ENCODE peak calls at places on chromosome 5, in six cellular contexts. W is T47D; E is stimulated activated CD4-positive, alpha-beta T cell treated with anti-CD3 and anti-CD28 coated beads, Interleukin-15, amount 100 ng/mL, for 24 hours; M is amniotic stem cell; X is cardiac muscle cell; K is fibroblast of the aortic adventitia. L is an unnamed sample.
A peak's percentile ranks its signal among the peaks of the same experiment; 100 is the strongest.

GRCh38 chr5:73154607-73155006 is 18.4 kb upstream of the TMEM174 start:
- DNase-seq in E (no peak), M (no peak), X (no peak), K (no peak), W (no peak), L (no peak)

GRCh38 chr5:3310551-3311340 is 284.9 kb upstream of the IRX1 start:
- DNase-seq in X (no peak), W (peak; percentile 47), E (no peak), M (no peak), K (no peak), L (no peak)

GRCh38 chr5:113166710-113167366 is 190.2 kb downstream of the DCP2 start:
- DNase-seq in M (no peak), W (no peak), X (no peak), K (peak; percentile 66), E (no peak), L (no peak)

GRCh38 chr5:67350185-67350584 is 153.6 kb upstream of the CD180 start:
- DNase-seq in M (no peak), E (no peak), W (no peak), X (no peak), K (no peak), L (no peak)

GRCh38 chr5:93890657-93891056 is 149.3 kb upstream of the POU5F2 start:
- DNase-seq in M (no peak), K (peak; percentile 41), E (no peak), X (peak; percentile 70), W (peak; percentile 27), L (no peak)

GRCh38 chr5:173833200-173833599 is 54.9 kb upstream of the CPEB4 start:
- DNase-seq in K (peak; percentile 23), M (no peak), E (no peak), X (no peak), W (no peak), L (no peak)

GRCh38 chr5:65708140-65708539 is 13.8 kb downstream of the SGTB start:
- DNase-seq in X (no peak), E (no peak), M (no peak), W (no peak), K (no peak), L (no peak)

GRCh38 chr5:35854248-35854647 is 2.4 kb upstream of the IL7R start:
- DNase-seq in W (no peak), E (peak; percentile 66), M (no peak), X (no peak), K (no peak), L (no peak)

GRCh38 chr5:10863763-10864383 is 102.8 kb upstream of the DAP start:
- DNase-seq in K (peak; percentile 36), X (peak; percentile 44), M (no peak), E (peak; percentile 73), W (peak; percentile 63), L (peak; percentile 94)

L was measured in 8988T.